ENCODE peak calls at places on chromosomes 2 and 18, in nine cellular contexts. H, I, T, C, K, B, W, U and F are unnamed samples.

GRCh38 chr2:20573611-20574422 is 77.1 kb downstream of the HS1BP3 start:
- DNase-seq in B (no peak), W (no peak), U (no peak), C (no peak), K (no peak), I (peak; percentile 78), H (peak; percentile 16), T (no peak), F (peak; percentile 82)

GRCh38 chr2:234146087-234146826 is 95.8 kb downstream of the SPP2 start:
- DNase-seq in I (peak; percentile 89), B (no peak), U (no peak), T (peak; percentile 50), K (peak; percentile 77), H (no peak), C (no peak), W (no peak), F (no peak)

GRCh38 chr2:172253190-172254052 is 150.7 kb upstream of the DLX2 start:
- DNase-seq in T (peak; percentile 92), B (peak; percentile 50), H (no peak), I (peak; percentile 98), K (peak; percentile 99), C (no peak), W (peak; percentile 96), U (peak; percentile 74), F (no peak)

GRCh38 chr18:38923136-38923535 is 1357.5 kb upstream of the CELF4 start:
- DNase-seq in W (no peak), T (no peak), I (no peak), U (no peak), B (peak; percentile 11), C (no peak), H (no peak), K (no peak), F (peak; percentile 31)

GRCh38 chr2:110153416-110153815 is 37.8 kb upstream of the MALL start:
- DNase-seq in C (no peak), K (no peak), U (no peak), B (no peak), I (no peak), W (no peak), T (no peak), H (no peak), F (no peak)

GRCh38 chr2:48607307-48608014 is 10.2 kb upstream of the GTF2A1L start:
- DNase-seq in C (no peak), I (peak; percentile 87), W (peak; percentile 1), B (no peak), K (no peak), T (no peak), U (no peak), H (no peak), F (no peak)

GRCh38 chr2:197033222-197033621 is 106.7 kb upstream of the PGAP1 start:
- DNase-seq in U (no peak), K (no peak), I (no peak), H (no peak), T (no peak), W (no peak), B (no peak), C (no peak), F (no peak)

GRCh38 chr18:35415511-35416427 is 38.6 kb upstream of the ZNF396 start:
- DNase-seq in C (no peak), K (no peak), T (no peak), W (peak; percentile 91), I (no peak), U (peak; percentile 16), B (no peak), H (no peak), F (no peak)

GRCh38 chr2:127400897-127401756 is 13.4 kb upstream of the MAP3K2 start:
- DNase-seq in W (no peak), C (peak; percentile 86), B (no peak), I (no peak), U (no peak), K (no peak), T (peak; percentile 91), H (no peak), F (no peak)

GRCh38 chr2:137802038-137802437 is 162.2 kb upstream of the HNMT start:
- DNase-seq in T (no peak), B (no peak), I (no peak), K (no peak), C (no peak), H (no peak), U (peak; percentile 85), W (peak; percentile 91), F (no peak)

GRCh38 chr2:71410716-71411115 is 42.6 kb upstream of the DYSF start:
- DNase-seq in B (no peak), U (no peak), C (no peak), H (no peak), K (no peak), I (no peak), T (no peak), W (no peak), F (no peak)

GRCh38 chr2:201433389-201433995 is 17.8 kb downstream of the TRAK2 start:
- DNase-seq in B (no peak), W (no peak), C (no peak), T (no peak), I (no peak), K (no peak), U (no peak), H (no peak), F (no peak)

GRCh38 chr2:151111599-151112278 is 149.9 kb downstream of the RBM43 start:
- DNase-seq in W (no peak), B (no peak), U (no peak), I (no peak), C (no peak), T (peak; percentile 66), H (no peak), K (peak; percentile 50), F (no peak)

GRCh38 chr18:69789794-69790193 is 157.9 kb downstream of the CD226 start:
- DNase-seq in T (no peak), U (no peak), K (no peak), I (peak; percentile 62), B (no peak), C (no peak), H (no peak), W (no peak), F (no peak)

GRCh38 chr2:98464772-98465310 is 20.2 kb downstream of the INPP4A start:
- DNase-seq in K (no peak), T (no peak), I (no peak), H (no peak), U (peak; percentile 87), B (no peak), C (no peak), W (peak; percentile 99), F (no peak)

GRCh38 chr18:23244431-23244830 is 109.1 kb downstream of the CABLES1 start:
- DNase-seq in K (no peak), H (no peak), W (no peak), B (no peak), T (no peak), C (no peak), I (no peak), U (no peak), F (peak; percentile 92)

GRCh38 chr2:43764086-43764710 is 9.6 kb upstream of the DYNC2LI1 start:
- DNase-seq in W (no peak), U (no peak), I (no peak), C (no peak), K (no peak), T (no peak), B (no peak), H (no peak), F (peak; percentile 67)

GRCh38 chr2:169091761-169092523 is 22.6 kb downstream of the DHRS9 start:
- DNase-seq in U (no peak), T (peak; percentile 85), B (no peak), C (peak; percentile 71), K (no peak), W (no peak), I (no peak), H (no peak), F (no peak)

GRCh38 chr18:68847219-68847860 is 49.5 kb downstream of the CCDC102B start:
- DNase-seq in W (peak; percentile 6), C (no peak), K (no peak), H (no peak), U (no peak), B (no peak), I (peak; percentile 6), T (no peak), F (peak; percentile 53)

GRCh38 chr2:164847966-164848365 is 6.3 kb upstream of the COBLL1 start:
- DNase-seq in C (no peak), K (peak; percentile 83), U (no peak), H (no peak), B (no peak), W (no peak), T (peak; percentile 16), I (no peak), F (peak; percentile 84)

GRCh38 chr18:24656571-24656971 is 196.1 kb downstream of the HRH4 start:
- DNase-seq in H (no peak), K (no peak), I (no peak), T (peak; percentile 8), U (no peak), B (peak; percentile 84), C (no peak), W (no peak), F (peak; percentile 93)

GRCh38 chr18:76827205-76827885 is 5.0 kb downstream of the ZNF236 start:
- DNase-seq in U (no peak), K (no peak), T (no peak), I (no peak), C (no peak), H (no peak), W (no peak), B (no peak), F (no peak)

GRCh38 chr2:109690822-109691541 is 76.8 kb downstream of the SOWAHC start:
- DNase-seq in I (no peak), B (no peak), W (no peak), U (no peak), T (no peak), C (peak; percentile 66), H (no peak), K (no peak), F (no peak)

GRCh38 chr18:2263303-2263702 is 308.0 kb downstream of the METTL4 start:
- DNase-seq in B (no peak), C (no peak), H (no peak), U (no peak), I (no peak), W (no peak), T (no peak), K (no peak), F (no peak)

GRCh38 chr2:160566717-160567116 is 73.1 kb upstream of the RBMS1 start:
- DNase-seq in B (no peak), K (no peak), H (no peak), T (no peak), I (no peak), U (peak; percentile 68), W (peak; percentile 92), C (no peak), F (no peak)

GRCh38 chr2:20027715-20028434 is 15.4 kb upstream of the MATN3 start:
- DNase-seq in H (no peak), I (no peak), T (no peak), U (no peak), K (no peak), C (no peak), W (no peak), B (no peak), F (no peak)

GRCh38 chr2:130756041-130756720 is 841 bp downstream of the AMER3 start:
- DNase-seq in B (no peak), H (no peak), I (peak; percentile 5), U (no peak), W (no peak), C (peak; percentile 41), T (peak; percentile 60), K (no peak), F (peak; percentile 8)

GRCh38 chr2:170917219-170917851 is 11.7 kb upstream of the GORASP2 start:
- DNase-seq in W (no peak), U (no peak), I (no peak), C (no peak), K (no peak), B (no peak), T (no peak), H (no peak), F (peak; percentile 3)

GRCh38 chr2:227322530-227323190 is 2.4 kb upstream of the MFF start:
- DNase-seq in K (no peak), T (no peak), C (no peak), W (no peak), I (no peak), B (no peak), U (no peak), H (no peak), F (no peak)

GRCh38 chr2:98140210-98140609 is 53.2 kb downstream of the VWA3B start:
- DNase-seq in B (no peak), I (no peak), H (no peak), W (no peak), U (no peak), C (no peak), K (no peak), T (no peak), F (no peak)

GRCh38 chr2:22375094-22375493 is 1009.9 kb upstream of the KLHL29 start:
- DNase-seq in U (no peak), T (no peak), W (no peak), K (no peak), H (no peak), C (no peak), B (no peak), I (no peak), F (no peak)